ENCODE peak calls at places on chromosomes 6 and 20, in six cellular contexts. A is EL, W is NCI-H524, L is kidney glomerular epithelial cell, D is GM04504, B is Calu3. R is an unnamed sample.

GRCh38 chr6:122033564-122034181 is 365.8 kb upstream of the HSF2 start:
- DNase-seq in B (peak; percentile 9), L (peak; percentile 67), A (peak; percentile 59), W (peak; percentile 2), D (peak; percentile 38), R (peak; percentile 70)

GRCh38 chr6:89284963-89285735 is 29.9 kb downstream of the GABRR2 start:
- DNase-seq in D (no peak), W (no peak), B (no peak), L (no peak), A (no peak), R (no peak)

GRCh38 chr6:33771342-33772113 is 17.4 kb downstream of the LEMD2 start:
- DNase-seq in B (peak; percentile 69), D (peak; percentile 97), L (peak; percentile 91), W (peak; percentile 92), A (peak; percentile 99), R (peak; percentile 96)

GRCh38 chr6:122392564-122393338 is 6.7 kb upstream of the HSF2 start:
- DNase-seq in D (no peak), A (no peak), L (no peak), B (no peak), W (no peak), R (no peak)

GRCh38 chr6:31010393-31011060 is at the start of gene MUC22:
- DNase-seq in W (no peak), A (peak; percentile 79), B (no peak), L (peak; percentile 35), D (no peak), R (peak; percentile 84)

GRCh38 chr20:15113374-15113773 is 776.0 kb upstream of the FLRT3 start:
- DNase-seq in L (no peak), B (no peak), A (no peak), D (no peak), W (no peak), R (no peak)

GRCh38 chr6:10725046-10725445 is 2.2 kb downstream of the TMEM14C start:
- DNase-seq in B (no peak), L (no peak), A (no peak), D (no peak), W (no peak), R (no peak)

GRCh38 chr20:50191065-50191565 is 485 bp downstream of the CEBPB start:
- DNase-seq in D (no peak), B (peak; percentile 79), W (peak; percentile 48), A (peak; percentile 54), L (peak; percentile 54), R (no peak)

GRCh38 chr20:24634855-24635254 is 165.4 kb downstream of the SYNDIG1 start:
- DNase-seq in A (peak; percentile 86), W (no peak), B (no peak), L (peak; percentile 22), D (peak; percentile 85), R (peak; percentile 94)

GRCh38 chr6:90574610-90575009 is 12.3 kb downstream of the MAP3K7 start:
- DNase-seq in D (peak; percentile 1), B (no peak), L (no peak), W (no peak), A (peak; percentile 15), R (peak; percentile 46)

GRCh38 chr6:20952605-20953004 is 418.3 kb downstream of the CDKAL1 start:
- DNase-seq in A (peak; percentile 86), L (peak; percentile 33), D (peak; percentile 78), W (no peak), B (no peak), R (peak; percentile 83)

GRCh38 chr6:107536183-107536582 is 46.3 kb downstream of the SOBP start:
- DNase-seq in A (no peak), D (no peak), L (no peak), B (no peak), W (no peak), R (no peak)

GRCh38 chr20:1833728-1834726 is 61.2 kb upstream of the SIRPA start:
- DNase-seq in B (no peak), W (peak; percentile 13), D (no peak), L (no peak), A (no peak), R (no peak)

GRCh38 chr6:21587925-21588811 is 5.4 kb upstream of the SOX4 start:
- DNase-seq in W (peak; percentile 85), A (peak; percentile 61), L (peak; percentile 80), D (no peak), B (peak; percentile 78), R (peak; percentile 44)

GRCh38 chr6:45706319-45706718 is 309.3 kb downstream of the CLIC5 start:
- DNase-seq in D (no peak), B (no peak), L (no peak), A (no peak), W (no peak), R (no peak)

GRCh38 chr6:36745836-36746235 is 48.2 kb downstream of the RAB44 start:
- DNase-seq in A (no peak), L (no peak), B (no peak), W (no peak), D (no peak), R (no peak)

GRCh38 chr6:157148391-157149323 is 174.7 kb downstream of the TMEM242 start:
- DNase-seq in W (no peak), B (no peak), A (peak; percentile 95), D (peak; percentile 76), L (peak; percentile 94), R (peak; percentile 98)

GRCh38 chr6:132919028-132919427 is 104.7 kb downstream of the RPS12 start:
- DNase-seq in W (no peak), A (no peak), D (no peak), L (no peak), B (no peak), R (peak; percentile 36)

GRCh38 chr20:5205348-5206210 is 78.8 kb downstream of the CDS2 start:
- DNase-seq in D (peak; percentile 48), W (peak; percentile 34), A (peak; percentile 75), L (peak; percentile 47), B (peak; percentile 73), R (peak; percentile 76)

GRCh38 chr20:8117636-8118413 is 14.2 kb upstream of the PLCB1 start:
- DNase-seq in W (no peak), L (no peak), B (no peak), D (no peak), A (no peak), R (no peak)

GRCh38 chr6:6401401-6401800 is 80.9 kb upstream of the F13A1 start:
- DNase-seq in L (no peak), W (no peak), D (no peak), B (no peak), A (no peak), R (no peak)

GRCh38 chr20:61292391-61292790 is 40.3 kb downstream of the CDH4 start:
- DNase-seq in A (no peak), D (no peak), W (no peak), B (no peak), L (no peak), R (no peak)

GRCh38 chr6:100464910-100465700 is at the start of gene SIM1:
- DNase-seq in W (peak; percentile 85), D (peak; percentile 94), B (no peak), A (peak; percentile 98), L (no peak), R (peak; percentile 59)

GRCh38 chr6:124073021-124073420 is 269.4 kb downstream of the NKAIN2 start:
- DNase-seq in A (no peak), B (no peak), L (peak; percentile 20), D (no peak), W (no peak), R (no peak)

GRCh38 chr20:63219447-63219821 is 3.5 kb upstream of the YTHDF1 start:
- DNase-seq in A (no peak), L (no peak), D (no peak), W (no peak), B (no peak), R (no peak)

GRCh38 chr20:3172126-3172932 is 1.0 kb downstream of the LZTS3 start:
- DNase-seq in A (no peak), D (no peak), L (no peak), B (no peak), W (no peak), R (no peak)

GRCh38 chr6:81241717-81242116 is 510.8 kb downstream of the TENT5A start:
- DNase-seq in A (peak; percentile 35), D (peak; percentile 55), L (peak; percentile 5), B (no peak), W (no peak), R (peak; percentile 49)

GRCh38 chr20:43187476-43188233 is 2.1 kb downstream of the PTPRT start:
- DNase-seq in D (peak; percentile 18), A (peak; percentile 48), W (peak; percentile 70), B (peak; percentile 89), L (peak; percentile 53), R (peak; percentile 44)

GRCh38 chr6:129906515-129907077 is 45.5 kb upstream of the TMEM244 start:
- DNase-seq in A (no peak), W (no peak), D (no peak), L (no peak), B (no peak), R (no peak)

GRCh38 chr6:10403385-10404106 is 11.3 kb downstream of the TFAP2A start:
- DNase-seq in D (no peak), A (peak; percentile 95), L (peak; percentile 88), B (peak; percentile 47), W (no peak), R (peak; percentile 85)

GRCh38 chr6:30483677-30484279 is 5.5 kb upstream of the HLA-E start:
- DNase-seq in W (no peak), B (peak; percentile 70), L (peak; percentile 58), D (no peak), A (peak; percentile 74), R (peak; percentile 74)

GRCh38 chr20:44104807-44105517 is 82.0 kb downstream of the JPH2 start:
- DNase-seq in B (peak; percentile 41), L (peak; percentile 44), D (no peak), A (peak; percentile 52), W (no peak), R (peak; percentile 84)

GRCh38 chr6:16482702-16483314 is 244.4 kb downstream of the GMPR start:
- DNase-seq in L (no peak), B (no peak), W (peak; percentile 17), A (no peak), D (no peak), R (no peak)

GRCh38 chr6:63214816-63215215 is 3.5 kb downstream of the FKBP1C start:
- DNase-seq in D (no peak), A (no peak), W (no peak), L (no peak), B (no peak), R (no peak)

GRCh38 chr20:43800186-43800585 is 73.4 kb upstream of the GTSF1L start:
- DNase-seq in A (peak; percentile 17), B (no peak), L (no peak), W (no peak), D (no peak), R (no peak)

GRCh38 chr20:64261138-64261537 is 5.6 kb downstream of the PCMTD2 start:
- DNase-seq in L (no peak), D (peak; percentile 63), A (peak; percentile 78), B (no peak), W (no peak), R (peak; percentile 55)

R was measured in IMR-90.